ENCODE peak calls at places on chromosomes 5 and 9, in ten cellular contexts. E is neural progenitor cell, J is mammary epithelial cell, D is Peyer's patch, Z is brain microvascular endothelial cell, W is epithelial cell of esophagus, X is GM23338, S is AG04450, B is AG09309, F is astrocyte of the spinal cord. U is an unnamed sample.

GRCh38 chr9:18379073-18379811 is 94.7 kb upstream of the ADAMTSL1 start:
- DNase-seq in S (peak), W (peak), F (peak), B (peak), Z (peak), D (no peak), E (peak), J (peak), X (peak), U (peak)

GRCh38 chr9:73038089-73038509 is 85.2 kb upstream of the ALDH1A1 start:
- DNase-seq in F (no peak), J (no peak), W (no peak), Z (no peak), B (no peak), X (no peak), E (no peak), S (no peak), D (no peak), U (no peak)

GRCh38 chr9:89770779-89771178 is 166.0 kb downstream of the GADD45G start:
- DNase-seq in W (no peak), E (no peak), S (no peak), B (no peak), F (no peak), J (no peak), Z (no peak), D (no peak), X (no peak), U (no peak)

GRCh38 chr5:111072949-111073682 is 1.6 kb downstream of the TSLP start:
- DNase-seq in X (peak), D (peak), F (no peak), J (peak), S (no peak), Z (no peak), W (peak), E (peak), B (no peak), U (no peak)

GRCh38 chr5:34626751-34627150 is 29.4 kb upstream of the RAI14 start:
- DNase-seq in X (no peak), S (no peak), W (no peak), J (no peak), D (no peak), B (no peak), F (no peak), Z (no peak), E (no peak), U (no peak)

GRCh38 chr5:173743641-173744343 is 127.3 kb upstream of the BOD1 start:
- DNase-seq in J (no peak), E (no peak), B (no peak), F (no peak), Z (no peak), S (no peak), W (no peak), X (no peak), D (no peak), U (no peak)

GRCh38 chr5:110209401-110209800 is 517.1 kb downstream of the TMEM232 start:
- DNase-seq in B (no peak), D (no peak), F (no peak), S (no peak), W (no peak), E (no peak), Z (no peak), J (no peak), X (no peak), U (no peak)

GRCh38 chr5:94471496-94471895 is 146.9 kb downstream of the KIAA0825 start:
- DNase-seq in B (peak), D (no peak), J (no peak), X (no peak), S (no peak), E (no peak), W (no peak), Z (no peak), F (peak), U (no peak)

GRCh38 chr5:87398981-87399616 is 13.6 kb downstream of the CCNH start:
- DNase-seq in J (peak), B (no peak), D (no peak), Z (no peak), E (no peak), F (peak), X (no peak), W (peak), S (no peak), U (no peak)

GRCh38 chr5:99004960-99005359 is 76.2 kb upstream of the CHD1 start:
- DNase-seq in E (no peak), J (peak), W (peak), Z (peak), B (no peak), S (no peak), X (no peak), D (no peak), F (no peak), U (no peak)

GRCh38 chr9:37531699-37532098 is 44.5 kb downstream of the FBXO10 start:
- DNase-seq in X (no peak), S (no peak), W (no peak), D (peak), J (no peak), F (no peak), B (no peak), E (no peak), Z (no peak), U (no peak)

GRCh38 chr5:59830801-59831200 is 62.7 kb downstream of the PDE4D start:
- DNase-seq in J (no peak), D (no peak), X (no peak), E (no peak), W (no peak), F (no peak), S (no peak), B (no peak), Z (no peak), U (no peak)

GRCh38 chr9:99451121-99451606 is 229.1 kb downstream of the SEC61B start:
- DNase-seq in J (no peak), Z (no peak), W (peak), B (no peak), E (peak), X (no peak), F (no peak), S (no peak), D (no peak), U (no peak)

GRCh38 chr5:60945760-60946253 is 802 bp downstream of the NDUFAF2 start:
- DNase-seq in D (no peak), W (peak), F (peak), B (no peak), X (peak), Z (peak), S (peak), E (peak), J (peak), U (peak)

GRCh38 chr5:128674837-128675446 is 136.9 kb upstream of the FBN2 start:
- DNase-seq in S (peak), W (peak), X (peak), F (peak), Z (peak), B (peak), J (peak), D (peak), E (peak), U (no peak)

GRCh38 chr9:134600836-134601638 is 40.6 kb upstream of the COL5A1 start:
- DNase-seq in S (no peak), B (no peak), Z (no peak), D (peak), E (no peak), J (no peak), X (no peak), F (no peak), W (no peak), U (no peak)

GRCh38 chr9:136629879-136630661 is 32.6 kb upstream of the EGFL7 start:
- DNase-seq in D (peak), E (peak), F (peak), S (no peak), B (no peak), W (peak), X (peak), J (peak), Z (no peak), U (no peak)

GRCh38 chr9:6216002-6216401 is 395 bp downstream of the IL33 start:
- DNase-seq in F (no peak), X (no peak), S (no peak), W (no peak), D (no peak), Z (no peak), J (no peak), E (no peak), B (no peak), U (no peak)

DNA sequence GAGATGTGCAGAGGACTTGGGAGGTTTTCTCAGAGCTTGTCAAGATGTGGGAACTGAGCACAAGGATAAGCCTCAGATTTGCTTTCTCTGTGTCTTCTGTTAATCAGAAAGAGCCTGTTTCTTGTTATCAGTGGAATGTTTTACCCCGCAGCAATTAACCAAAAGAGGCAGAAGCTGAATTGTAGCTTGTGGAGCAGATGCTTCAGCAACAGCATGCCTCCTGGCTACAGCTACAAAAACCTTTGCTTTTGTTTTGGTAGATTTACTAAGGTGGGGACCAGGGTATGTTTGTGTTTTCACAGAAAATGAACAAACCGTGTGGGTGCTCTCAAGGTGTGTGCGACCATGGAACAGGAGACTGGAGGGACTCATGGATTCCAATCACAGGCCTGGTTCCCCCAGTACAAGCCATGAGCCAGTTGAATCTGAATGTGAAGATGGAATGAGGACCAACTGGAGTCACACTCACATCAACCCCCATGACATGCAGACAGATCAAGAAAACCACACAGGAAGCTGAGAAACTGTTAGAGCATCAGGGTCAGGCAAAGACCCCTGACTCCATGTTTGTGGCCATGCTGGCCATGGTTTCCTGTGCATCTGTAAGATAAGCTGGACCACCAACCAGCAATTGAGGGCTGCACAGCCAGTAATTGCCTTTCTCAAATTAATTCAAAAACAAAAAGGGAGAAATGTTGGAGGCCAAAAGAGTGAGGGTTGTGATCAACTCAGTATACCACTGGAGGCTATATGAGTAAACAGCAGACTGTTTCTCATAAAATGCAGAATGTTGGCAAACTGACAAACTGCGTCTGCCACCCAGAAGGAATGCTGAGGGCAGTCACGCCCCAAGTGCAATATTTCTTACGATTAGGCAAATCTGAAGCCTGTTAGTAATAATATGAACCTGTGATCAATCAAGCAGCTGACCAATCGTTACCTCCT is 6.8 kb downstream of the UGT3A2 start:
- DNase-seq in X (no peak), W (peak), Z (no peak), J (peak), S (no peak), B (peak), F (no peak), E (no peak), D (no peak), U (no peak)
- H3K4me3 ChIP-seq in X (no peak), W (no peak), Z (no peak), J (no peak), S (no peak), B (no peak), F (no peak), E (no peak), D (no peak), U (no peak)

GRCh38 chr5:23332650-23333251 is 174.7 kb upstream of the PRDM9 start:
- DNase-seq in D (no peak), W (peak), B (no peak), F (peak), X (peak), E (peak), Z (no peak), S (no peak), J (peak), U (no peak)
- TF ChIP-seq CTCF in D (no peak), W (peak), B (no peak), F (no peak), X (peak), E (peak), Z (peak), S (peak), J (peak), U (peak)

GRCh38 chr5:81786509-81786908 is 35.6 kb upstream of the SSBP2 start:
- DNase-seq in J (peak), B (no peak), S (no peak), W (peak), Z (no peak), D (no peak), F (no peak), X (no peak), E (no peak), U (no peak)

GRCh38 chr5:81782811-81783210 is 31.9 kb upstream of the SSBP2 start:
- DNase-seq in B (no peak), W (peak), X (no peak), F (no peak), E (no peak), D (no peak), S (no peak), J (no peak), Z (no peak), U (no peak)

GRCh38 chr5:81779935-81780266 is 29.0 kb upstream of the SSBP2 start:
- DNase-seq in F (no peak), B (no peak), E (no peak), J (no peak), S (no peak), Z (no peak), D (no peak), W (no peak), X (no peak), U (no peak)

GRCh38 chr5:81785311-81785710 is 34.4 kb upstream of the SSBP2 start:
- DNase-seq in J (no peak), Z (no peak), X (no peak), F (no peak), S (no peak), W (no peak), D (no peak), E (no peak), B (no peak), U (no peak)

DNA sequence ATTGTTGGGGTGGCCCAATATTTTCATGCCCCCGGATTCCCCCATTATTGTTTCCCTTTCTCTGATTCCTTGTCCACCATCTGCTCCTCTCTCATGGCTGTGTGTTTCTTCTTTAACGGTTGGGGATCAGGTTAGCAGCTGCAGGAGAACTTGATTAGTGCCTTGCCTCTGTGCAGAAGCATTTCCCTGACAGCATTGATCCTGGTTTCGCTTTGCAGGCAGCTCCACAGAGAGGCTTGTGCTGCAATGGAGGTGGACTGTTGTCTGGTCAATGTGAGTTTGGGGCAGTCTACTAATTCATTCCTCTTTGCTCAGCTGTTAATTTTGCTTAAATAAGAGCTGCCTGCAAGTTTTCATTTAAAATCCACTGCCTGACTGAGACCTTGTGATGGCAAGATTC is 32.5 kb upstream of the SSBP2 start:
- DNase-seq in B (no peak), E (no peak), D (no peak), W (no peak), J (no peak), Z (no peak), X (no peak), S (no peak), F (no peak), U (no peak)
- H3K4me3 ChIP-seq in B (no peak), E (no peak), D (no peak), W (no peak), J (no peak), Z (no peak), X (no peak), S (no peak), F (no peak), U (no peak)

DNA sequence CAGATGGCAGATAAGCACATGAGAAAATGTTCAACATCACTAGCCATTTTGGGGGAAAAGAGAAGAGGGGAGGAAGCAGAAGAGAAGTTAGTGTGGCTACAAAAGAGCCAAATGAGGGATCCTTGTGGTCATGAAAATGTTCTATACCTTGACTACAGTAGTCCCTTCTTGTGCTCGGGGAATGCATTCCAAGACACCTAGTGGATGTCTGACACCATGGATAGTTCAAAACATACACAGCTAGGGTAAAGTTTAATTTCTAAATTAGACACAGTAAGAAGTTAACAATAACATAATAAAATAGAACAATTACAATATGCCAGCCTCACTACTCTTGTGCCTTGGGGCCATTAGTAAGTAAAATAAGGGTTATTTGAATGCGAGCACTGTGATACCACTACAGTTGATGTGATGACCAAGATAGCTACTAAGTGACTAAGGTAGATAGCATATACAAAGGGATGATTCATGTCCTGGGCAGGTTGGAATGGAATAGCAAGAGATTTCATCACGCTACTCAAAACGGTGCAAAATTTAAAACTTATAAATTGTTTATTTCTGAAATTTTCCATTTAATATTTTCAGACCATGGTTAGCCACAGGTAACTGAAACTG is 344.1 kb downstream of the NR2F1-AS1 start:
- DNase-seq in D (no peak), W (peak), E (no peak), Z (no peak), B (no peak), F (no peak), S (peak), J (peak), X (no peak), U (no peak)
- TF ChIP-seq CTCF in D (no peak), W (no peak), E (no peak), Z (no peak), B (peak), F (no peak), S (peak), J (peak), X (no peak), U (no peak)

GRCh38 chr9:22098636-22099332 is 89.7 kb upstream of the CDKN2B start:
- DNase-seq in E (no peak), X (no peak), J (peak), F (no peak), W (no peak), D (peak), S (no peak), Z (no peak), B (no peak), U (no peak)
- H3K4me3 ChIP-seq in E (no peak), X (no peak), J (no peak), F (no peak), W (no peak), D (no peak), S (no peak), Z (no peak), B (no peak), U (no peak)

GRCh38 chr5:150258126-150258525 is 31.4 kb downstream of the CAMK2A start:
- DNase-seq in W (no peak), X (no peak), S (no peak), Z (peak), E (peak), D (no peak), J (no peak), B (no peak), F (no peak), U (no peak)
- TF ChIP-seq CTCF in W (no peak), X (no peak), S (no peak), Z (peak), E (no peak), D (no peak), J (no peak), B (no peak), F (no peak), U (no peak)

U was measured in astrocyte of the cerebellum.